ENCODE peak calls at places on chromosomes 6 and 20, in five cellular contexts. J, I, N, H and R are unnamed samples.
A peak's percentile ranks its signal among the peaks of the same experiment; 100 is the strongest.

GRCh38 chr6:139373154-139373927 is 1.1 kb downstream of the CITED2 start:
- DNase-seq in J (peak; percentile 37), I (peak; percentile 49), N (peak; percentile 61), H (peak; percentile 50), R (no peak)

GRCh38 chr20:41716436-41716835 is 98.3 kb upstream of the CHD6 start:
- DNase-seq in J (no peak), I (no peak), N (no peak), H (no peak), R (no peak)

GRCh38 chr6:158863646-158864045 is 44.5 kb upstream of the EZR start:
- DNase-seq in J (no peak), I (no peak), N (no peak), H (no peak), R (no peak)

GRCh38 chr20:44324343-44324742 is 12.5 kb upstream of the R3HDML start:
- DNase-seq in J (no peak), I (no peak), N (no peak), H (no peak), R (no peak)

GRCh38 chr6:111980168-111980567 is 73.7 kb upstream of the CCN6 start:
- DNase-seq in J (no peak), I (no peak), N (no peak), H (no peak), R (no peak)

GRCh38 chr6:11747021-11747420 is 31.6 kb downstream of the ADTRP start:
- DNase-seq in J (no peak), I (no peak), N (no peak), H (no peak), R (no peak)

GRCh38 chr6:144148891-144149290 is 1.4 kb upstream of the STX11 start:
- DNase-seq in J (no peak), I (no peak), N (no peak), H (no peak), R (no peak)

GRCh38 chr6:29501106-29501505 is 13.3 kb upstream of the MAS1L start:
- DNase-seq in J (no peak), I (no peak), N (peak; percentile 35), H (no peak), R (no peak)

GRCh38 chr6:52337633-52338290 is 24.2 kb upstream of the PAQR8 start:
- DNase-seq in J (no peak), I (no peak), N (no peak), H (no peak), R (no peak)

GRCh38 chr20:16381444-16381843 is 191.8 kb downstream of the KIF16B start:
- DNase-seq in J (no peak), I (no peak), N (no peak), H (no peak), R (no peak)

GRCh38 chr6:159084493-159085091 is 39.8 kb upstream of the TAGAP start:
- DNase-seq in J (no peak), I (no peak), N (no peak), H (no peak), R (no peak)

GRCh38 chr20:51402201-51402600 is 140.3 kb downstream of the NFATC2 start:
- DNase-seq in J (no peak), I (no peak), N (no peak), H (no peak), R (no peak)

GRCh38 chr20:45432294-45432693 is 16.4 kb downstream of the PIGT start:
- DNase-seq in J (peak; percentile 76), I (no peak), N (no peak), H (no peak), R (no peak)

GRCh38 chr20:51360451-51361230 is 181.9 kb downstream of the NFATC2 start:
- DNase-seq in J (no peak), I (no peak), N (no peak), H (no peak), R (peak; percentile 62)

GRCh38 chr6:145086197-145086596 is 649.1 kb downstream of the EPM2A start:
- DNase-seq in J (no peak), I (no peak), N (no peak), H (no peak), R (no peak)

GRCh38 chr20:43824699-43825402 is 89.8 kb upstream of the TOX2 start:
- DNase-seq in J (peak; percentile 51), I (no peak), N (no peak), H (peak; percentile 28), R (no peak)

GRCh38 chr6:105269390-105269789 is 89.6 kb upstream of the POPDC3 start:
- DNase-seq in J (no peak), I (no peak), N (no peak), H (no peak), R (no peak)

GRCh38 chr6:64489760-64490159 is 854.2 kb downstream of the PHF3 start:
- DNase-seq in J (no peak), I (no peak), N (no peak), H (no peak), R (no peak)

GRCh38 chr6:111987295-111987694 is 66.6 kb upstream of the CCN6 start:
- DNase-seq in J (no peak), I (no peak), N (no peak), H (no peak), R (no peak)

GRCh38 chr6:33700391-33701050 is 11.0 kb downstream of the UQCC2 start:
- DNase-seq in J (no peak), I (peak; percentile 77), N (peak; percentile 84), H (peak; percentile 58), R (peak; percentile 65)

GRCh38 chr20:51450221-51450712 is 92.3 kb downstream of the NFATC2 start:
- DNase-seq in J (no peak), I (no peak), N (no peak), H (no peak), R (no peak)

GRCh38 chr6:143792402-143793339 is 50.5 kb upstream of the LTV1 start:
- DNase-seq in J (no peak), I (no peak), N (no peak), H (no peak), R (no peak)

GRCh38 chr6:8558953-8559352 is 123.6 kb upstream of the SLC35B3 start:
- DNase-seq in J (no peak), I (no peak), N (no peak), H (no peak), R (no peak)

GRCh38 chr6:130020106-130020851 is 1.9 kb downstream of the L3MBTL3 start:
- DNase-seq in J (no peak), I (peak; percentile 46), N (peak; percentile 60), H (no peak), R (no peak)

GRCh38 chr6:147279423-147279822 is 75.2 kb downstream of the STXBP5 start:
- DNase-seq in J (no peak), I (no peak), N (no peak), H (no peak), R (no peak)

GRCh38 chr20:2984956-2985661 is 58.3 kb upstream of the GNRH2 start:
- DNase-seq in J (no peak), I (peak; percentile 13), N (peak; percentile 30), H (no peak), R (no peak)

GRCh38 chr20:61387204-61387958 is 135.3 kb downstream of the CDH4 start:
- DNase-seq in J (no peak), I (peak; percentile 69), N (peak; percentile 60), H (no peak), R (no peak)

GRCh38 chr6:169170583-169170955 is 83.1 kb downstream of the THBS2 start:
- DNase-seq in J (no peak), I (no peak), N (no peak), H (no peak), R (no peak)

GRCh38 chr6:158039571-158040050 is 57.9 kb downstream of the SYNJ2 start:
- DNase-seq in J (no peak), I (peak; percentile 36), N (no peak), H (peak; percentile 61), R (no peak)

GRCh38 chr6:133340557-133340956 is 99.4 kb downstream of the EYA4 start:
- DNase-seq in J (no peak), I (no peak), N (no peak), H (no peak), R (no peak)
- TF ChIP-seq SRF in J (no peak), I (no peak), N (no peak), H (no peak), R (no peak)

GRCh38 chr6:141677598-141678211 is 455.0 kb upstream of the GJE1 start:
- DNase-seq in J (no peak), I (no peak), N (no peak), H (peak; percentile 43), R (peak; percentile 40)
- TF ChIP-seq SRF in J (no peak), I (no peak), N (no peak), H (no peak), R (no peak)

GRCh38 chr20:35133006-35133405 is 14.1 kb downstream of the EDEM2 start:
- DNase-seq in J (no peak), I (no peak), N (no peak), H (no peak), R (no peak)

GRCh38 chr20:35135867-35136586 is 11.1 kb downstream of the EDEM2 start:
- DNase-seq in J (no peak), I (no peak), N (no peak), H (no peak), R (no peak)

GRCh38 chr20:35134472-35134871 is 12.7 kb downstream of the EDEM2 start:
- DNase-seq in J (no peak), I (no peak), N (no peak), H (no peak), R (no peak)

GRCh38 chr20:35133735-35134134 is 13.4 kb downstream of the EDEM2 start:
- DNase-seq in J (no peak), I (no peak), N (no peak), H (no peak), R (no peak)

DNA sequence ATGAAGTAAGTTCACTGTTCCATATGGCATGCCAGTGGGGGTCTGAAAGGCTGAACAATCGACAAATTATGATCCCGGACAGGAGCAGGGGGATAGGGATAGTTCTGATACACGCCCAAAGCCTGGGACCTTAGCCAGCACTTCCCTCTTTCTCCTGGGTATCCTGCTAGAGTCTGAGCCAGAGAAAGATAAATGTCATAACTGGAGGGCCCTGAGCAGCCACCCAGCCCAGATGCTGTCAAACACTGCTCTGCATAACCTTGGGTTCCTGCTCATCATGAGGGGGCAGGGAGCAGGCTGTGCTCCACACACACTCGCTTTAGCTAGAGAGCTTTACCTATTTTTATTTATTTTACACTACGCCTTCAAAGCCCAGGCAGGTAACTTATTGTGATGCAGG is 12.2 kb downstream of the EDEM2 start:
- DNase-seq in J (no peak), I (no peak), N (no peak), H (no peak), R (no peak)
- TF ChIP-seq SRF in J (no peak), I (no peak), N (no peak), H (no peak), R (no peak)

GRCh38 chr6:36857325-36857724 is 17.3 kb downstream of the PPIL1 start:
- DNase-seq in J (no peak), I (no peak), N (no peak), H (no peak), R (no peak)

GRCh38 chr6:36853325-36853724 is 14.1 kb upstream of the CPNE5 start:
- DNase-seq in J (no peak), I (no peak), N (no peak), H (no peak), R (no peak)

GRCh38 chr6:36856277-36856676 is 17.0 kb upstream of the CPNE5 start:
- DNase-seq in J (no peak), I (no peak), N (no peak), H (no peak), R (no peak)

GRCh38 chr6:36858407-36858981 is 16.1 kb downstream of the PPIL1 start:
- DNase-seq in J (no peak), I (no peak), N (peak; percentile 77), H (peak; percentile 46), R (no peak)

GRCh38 chr6:36855750-36856149 is 16.5 kb upstream of the CPNE5 start:
- DNase-seq in J (no peak), I (no peak), N (no peak), H (no peak), R (no peak)
- TF ChIP-seq SRF in J (no peak), I (no peak), N (no peak), H (no peak), R (no peak)